ENCODE peak calls at places on chromosome 9, in six cellular contexts. Q is NCI-H1092, B is astrocyte of the spinal cord, S is HEK293T, D is NCI-H510A treated with DMSO at 0.1 percent for 48 hours, C is frontal cortex. P is an unnamed sample.

GRCh38 chr9:129280236-129281231 is 102.5 kb upstream of the IER5L start:
- DNase-seq in S (no peak), Q (no peak), D (no peak), B (no peak), C (no peak), P (no peak)

GRCh38 chr9:81375461-81376100 is 313.8 kb downstream of the TLE1 start:
- DNase-seq in B (no peak), C (no peak), D (no peak), Q (no peak), S (no peak), P (peak)

GRCh38 chr9:137319434-137319975 is 17.4 kb upstream of the NRARP start:
- DNase-seq in D (no peak), Q (no peak), C (no peak), S (no peak), B (no peak), P (no peak)

GRCh38 chr9:120889606-120890396 is 12.8 kb upstream of the PHF19 start:
- DNase-seq in B (no peak), Q (no peak), C (no peak), S (no peak), D (peak), P (no peak)

GRCh38 chr9:128800061-128800460 is 13.0 kb downstream of the TBC1D13 start:
- DNase-seq in C (no peak), Q (no peak), D (no peak), B (no peak), S (no peak), P (no peak)

GRCh38 chr9:109320734-109321448 is at the start of gene EPB41L4B:
- DNase-seq in Q (peak), S (peak), B (peak), D (peak), C (peak), P (peak)

GRCh38 chr9:106885451-106885850 is 22.5 kb downstream of the ZNF462 start:
- DNase-seq in C (no peak), S (no peak), B (peak), D (no peak), Q (no peak), P (no peak)

GRCh38 chr9:79694676-79695400 is 123.1 kb downstream of the TLE4 start:
- DNase-seq in Q (no peak), S (no peak), D (no peak), B (peak), C (no peak), P (no peak)

GRCh38 chr9:77488439-77489126 is 159.5 kb downstream of the GNA14 start:
- DNase-seq in D (no peak), S (peak), B (peak), C (no peak), Q (no peak), P (peak)

GRCh38 chr9:135303280-135303647 is 176.3 kb upstream of the PPP1R26 start:
- DNase-seq in Q (no peak), D (no peak), C (no peak), B (no peak), S (no peak), P (no peak)

GRCh38 chr9:129542761-129543160 is 78.1 kb downstream of the C9orf50 start:
- DNase-seq in C (no peak), Q (no peak), B (no peak), D (no peak), S (no peak), P (no peak)

GRCh38 chr9:23683021-23683431 is 143.0 kb downstream of the ELAVL2 start:
- DNase-seq in B (peak), C (no peak), S (no peak), Q (no peak), D (no peak), P (peak)

GRCh38 chr9:134602547-134603362 is 38.8 kb upstream of the COL5A1 start:
- DNase-seq in S (no peak), B (peak), Q (no peak), C (no peak), D (no peak), P (peak)

GRCh38 chr9:68727588-68728129 is 22.6 kb downstream of the PIP5K1B start:
- DNase-seq in B (no peak), D (no peak), Q (no peak), S (no peak), C (no peak), P (no peak)

GRCh38 chr9:127158995-127159801 is 36.8 kb upstream of the ANGPTL2 start:
- DNase-seq in B (peak), S (no peak), Q (no peak), C (peak), D (no peak), P (no peak)

GRCh38 chr9:94600715-94601114 is 7.1 kb upstream of the FBP2 start:
- DNase-seq in B (no peak), S (no peak), D (no peak), Q (no peak), C (no peak), P (no peak)

GRCh38 chr9:92100237-92100911 is 14.8 kb downstream of the SPTLC1 start:
- DNase-seq in S (no peak), Q (no peak), D (no peak), B (peak), C (no peak), P (peak)

GRCh38 chr9:19490269-19490668 is 81.5 kb downstream of the ACER2 start:
- DNase-seq in S (no peak), Q (no peak), C (no peak), B (no peak), D (no peak), P (no peak)

GRCh38 chr9:125611366-125611765 is 95.6 kb downstream of the MAPKAP1 start:
- DNase-seq in C (no peak), B (no peak), Q (no peak), S (no peak), D (no peak), P (no peak)

P was measured in endothelial cell of umbilical vein.